ENCODE peak calls at places on chromosomes 13 and 19, in eight cellular contexts. G is lower lobe of right lung, T is Peyer's patch, P is colonic mucosa, D is cardiac muscle cell, Z is right atrium auricular region, C is progenitor cell of endocrine pancreas, W is neural crest cell. L is an unnamed sample.

GRCh38 chr13:40292108-40292507 is 374.3 kb downstream of the FOXO1 start:
- DNase-seq in G (no peak), T (no peak), P (no peak), D (no peak), Z (no peak), C (no peak), W (no peak), L (no peak)

GRCh38 chr13:106087201-106087600 is 448.3 kb downstream of the EFNB2 start:
- DNase-seq in G (no peak), T (no peak), P (no peak), D (no peak), Z (no peak), C (no peak), W (no peak), L (no peak)

GRCh38 chr19:31930401-31930800 is 415.0 kb upstream of the ZNF507 start:
- DNase-seq in G (no peak), T (no peak), P (no peak), D (no peak), Z (no peak), C (no peak), W (no peak), L (no peak)

GRCh38 chr19:18921593-18921992 is 2.1 kb downstream of the DDX49 start:
- DNase-seq in G (no peak), T (no peak), P (no peak), D (no peak), Z (no peak), C (no peak), W (no peak), L (no peak)

GRCh38 chr13:103140001-103140671 is 73.9 kb upstream of the SLC10A2 start:
- DNase-seq in G (no peak), T (no peak), P (no peak), D (peak; percentile 8), Z (no peak), C (no peak), W (no peak), L (no peak)

GRCh38 chr19:41149831-41150230 is 35.6 kb downstream of the CYP2F1 start:
- DNase-seq in G (no peak), T (no peak), P (no peak), D (no peak), Z (no peak), C (no peak), W (no peak), L (no peak)

GRCh38 chr19:51347209-51347928 is 5.4 kb upstream of the VSIG10L start:
- DNase-seq in G (no peak), T (no peak), P (no peak), D (no peak), Z (no peak), C (no peak), W (no peak), L (no peak)

GRCh38 chr19:23283925-23284324 is 33.7 kb upstream of the ZNF724 start:
- DNase-seq in G (peak; percentile 57), T (peak; percentile 61), P (peak; percentile 53), D (peak; percentile 27), Z (no peak), C (peak; percentile 19), W (peak; percentile 47), L (no peak)

GRCh38 chr19:29211562-29212416 is 1.2 kb downstream of the UQCRFS1 start:
- DNase-seq in G (no peak), T (no peak), P (no peak), D (peak; percentile 16), Z (no peak), C (no peak), W (no peak), L (no peak)

GRCh38 chr19:10612515-10613119 is 12.7 kb upstream of the SLC44A2 start:
- DNase-seq in G (peak; percentile 87), T (no peak), P (peak; percentile 62), D (no peak), Z (peak; percentile 68), C (no peak), W (no peak), L (no peak)

GRCh38 chr13:108728370-108728769 is 99.0 kb downstream of the MYO16 start:
- DNase-seq in G (no peak), T (no peak), P (no peak), D (no peak), Z (no peak), C (no peak), W (no peak), L (no peak)

GRCh38 chr13:67023088-67023893 is 206.8 kb downstream of the PCDH9 start:
- DNase-seq in G (no peak), T (no peak), P (no peak), D (peak; percentile 96), Z (no peak), C (no peak), W (no peak), L (no peak)

GRCh38 chr19:41311613-41312012 is 1.6 kb downstream of the CCDC97 start:
- DNase-seq in G (peak; percentile 24), T (no peak), P (no peak), D (no peak), Z (no peak), C (no peak), W (no peak), L (no peak)

GRCh38 chr19:43780706-43781525 is at the start of gene KCNN4:
- DNase-seq in G (no peak), T (peak; percentile 86), P (peak; percentile 81), D (no peak), Z (no peak), C (no peak), W (no peak), L (no peak)

GRCh38 chr19:48329167-48329891 is 4.0 kb downstream of the EMP3 start:
- DNase-seq in G (no peak), T (peak; percentile 54), P (no peak), D (no peak), Z (no peak), C (no peak), W (no peak), L (no peak)

GRCh38 chr19:2309734-2310362 is 1.9 kb upstream of the LINGO3 start:
- DNase-seq in G (no peak), T (no peak), P (no peak), D (peak; percentile 18), Z (no peak), C (no peak), W (no peak), L (no peak)

GRCh38 chr19:48807590-48808308 is 3.1 kb downstream of the BCAT2 start:
- DNase-seq in G (no peak), T (no peak), P (peak; percentile 72), D (no peak), Z (no peak), C (no peak), W (no peak), L (no peak)

GRCh38 chr13:110185696-110186095 is 121.3 kb downstream of the COL4A1 start:
- DNase-seq in G (no peak), T (no peak), P (no peak), D (no peak), Z (no peak), C (no peak), W (no peak), L (no peak)

GRCh38 chr19:3986260-3987041 is 1.2 kb upstream of the EEF2 start:
- DNase-seq in G (no peak), T (peak; percentile 76), P (peak; percentile 77), D (peak; percentile 87), Z (no peak), C (no peak), W (no peak), L (no peak)

GRCh38 chr19:37699057-37699456 is 20.5 kb downstream of the ZNF607 start:
- DNase-seq in G (no peak), T (no peak), P (no peak), D (no peak), Z (no peak), C (no peak), W (no peak), L (no peak)

GRCh38 chr13:23741879-23742510 is 147.2 kb downstream of the MIPEP start:
- DNase-seq in G (no peak), T (no peak), P (no peak), D (no peak), Z (no peak), C (no peak), W (peak; percentile 54), L (no peak)

GRCh38 chr19:7855426-7856276 is 18.5 kb downstream of the PRR36 start:
- DNase-seq in G (no peak), T (no peak), P (no peak), D (no peak), Z (no peak), C (no peak), W (no peak), L (no peak)

GRCh38 chr19:7857727-7858701 is 16.2 kb downstream of the PRR36 start:
- DNase-seq in G (no peak), T (no peak), P (no peak), D (no peak), Z (no peak), C (no peak), W (peak; percentile 48), L (no peak)

GRCh38 chr19:7853760-7854107 is 20.5 kb downstream of the PRR36 start:
- DNase-seq in G (no peak), T (no peak), P (no peak), D (no peak), Z (no peak), C (no peak), W (no peak), L (no peak)

GRCh38 chr19:7856679-7857663 is 17.2 kb downstream of the PRR36 start:
- DNase-seq in G (no peak), T (no peak), P (no peak), D (no peak), Z (no peak), C (no peak), W (no peak), L (no peak)

GRCh38 chr19:7856277-7856581 is 18.0 kb downstream of the PRR36 start:
- DNase-seq in G (no peak), T (no peak), P (no peak), D (no peak), Z (no peak), C (no peak), W (no peak), L (no peak)
- TF ChIP-seq CTCF in G (no peak), T (no peak), P (no peak), D (no peak), Z (no peak), C (no peak), W (no peak), L (no peak)

DNA sequence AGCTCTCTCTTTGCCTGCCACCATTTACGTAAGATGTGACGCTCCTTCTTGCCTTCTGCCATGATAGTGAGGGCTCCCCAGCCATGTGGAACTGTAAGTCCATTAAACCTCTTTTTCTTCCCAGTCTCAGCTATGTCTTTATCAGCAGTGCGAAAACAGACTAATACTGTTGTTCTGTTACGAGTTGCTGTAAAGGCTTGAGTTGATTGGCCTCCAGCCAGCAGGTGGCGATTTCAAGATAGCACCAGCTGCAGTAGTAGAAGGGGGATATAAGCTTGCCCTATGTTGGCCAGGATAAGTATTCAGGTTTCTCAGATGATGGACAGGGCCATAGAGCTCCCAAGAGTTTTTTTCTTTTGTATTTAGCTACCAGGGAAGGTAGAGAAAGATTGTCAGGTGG is 385.5 kb downstream of the MZT1 start:
- DNase-seq in G (no peak), T (no peak), P (no peak), D (no peak), Z (no peak), C (no peak), W (no peak), L (no peak)
- TF ChIP-seq CTCF in G (no peak), T (no peak), P (no peak), D (no peak), Z (no peak), C (no peak), W (no peak), L (no peak)

GRCh38 chr13:87259479-87260083 is 411.6 kb upstream of the SLITRK5 start:
- DNase-seq in G (no peak), T (no peak), P (no peak), D (peak; percentile 2), Z (no peak), C (no peak), W (peak; percentile 15), L (no peak)
- TF ChIP-seq CTCF in G (peak; percentile 7), T (no peak), P (no peak), D (no peak), Z (peak; percentile 13), C (peak; percentile 56), W (peak; percentile 58), L (no peak)

GRCh38 chr19:35740108-35740422 is 2.2 kb downstream of the IGFLR1 start:
- DNase-seq in G (no peak), T (no peak), P (no peak), D (no peak), Z (no peak), C (no peak), W (no peak), L (no peak)
- TF ChIP-seq CTCF in G (no peak), T (no peak), P (no peak), D (no peak), Z (no peak), C (no peak), W (no peak), L (no peak)